ENCODE peak calls at places on chromosomes 7 and 10, in five cellular contexts. G, C, J, Y and I are unnamed samples.

GRCh38 chr7:122300607-122301079 is 3.9 kb downstream of the FEZF1 start:
- DNase-seq in Y (no peak), G (no peak), J (no peak), C (no peak), I (no peak)

GRCh38 chr10:116761883-116762282 is 19.5 kb upstream of the HSPA12A start:
- DNase-seq in J (no peak), G (no peak), C (no peak), Y (no peak), I (no peak)

GRCh38 chr10:10870523-10871241 is 147.0 kb upstream of the CELF2 start:
- DNase-seq in G (no peak), Y (no peak), C (no peak), J (no peak), I (no peak)

GRCh38 chr7:76051840-76052239 is 3.9 kb downstream of the MDH2 start:
- DNase-seq in J (no peak), G (no peak), Y (no peak), C (no peak), I (no peak)

GRCh38 chr10:85916999-85917573 is 449.5 kb downstream of the GRID1 start:
- DNase-seq in J (no peak), G (peak), C (no peak), Y (no peak), I (no peak)

GRCh38 chr7:68984331-68984730 is 613.9 kb upstream of the AUTS2 start:
- DNase-seq in C (no peak), J (no peak), Y (no peak), G (no peak), I (no peak)

GRCh38 chr7:66758964-66759628 is 18.6 kb downstream of the RABGEF1 start:
- DNase-seq in C (peak), Y (no peak), J (no peak), G (no peak), I (no peak)

GRCh38 chr10:23046032-23046431 is 49.3 kb upstream of the MSRB2 start:
- DNase-seq in G (no peak), Y (no peak), C (no peak), J (no peak), I (no peak)

GRCh38 chr7:154231732-154232131 is 179.5 kb downstream of the DPP6 start:
- DNase-seq in J (no peak), C (no peak), G (no peak), Y (no peak), I (peak)

GRCh38 chr10:125985557-125986246 is 89.3 kb downstream of the FANK1 start:
- DNase-seq in Y (no peak), C (no peak), G (no peak), J (no peak), I (no peak)

GRCh38 chr10:102140218-102140617 is 7.4 kb downstream of the PPRC1 start:
- DNase-seq in Y (no peak), J (no peak), G (no peak), C (no peak), I (no peak)

GRCh38 chr7:1425292-1426136 is 33.8 kb downstream of the MICALL2 start:
- DNase-seq in Y (no peak), C (no peak), G (no peak), J (no peak), I (peak)

GRCh38 chr7:117827861-117828260 is 45.4 kb downstream of the CTTNBP2 start:
- DNase-seq in J (no peak), G (peak), C (no peak), Y (peak), I (no peak)

GRCh38 chr7:157009170-157009777 is 1.2 kb downstream of the MNX1 start:
- DNase-seq in C (no peak), J (no peak), G (no peak), Y (no peak), I (no peak)

GRCh38 chr10:1847361-1847760 is 110.0 kb upstream of the ADARB2 start:
- DNase-seq in C (no peak), G (no peak), Y (no peak), J (no peak), I (no peak)

GRCh38 chr10:77563638-77564270 is 73.9 kb downstream of the KCNMA1 start:
- DNase-seq in G (no peak), C (no peak), J (no peak), Y (no peak), I (no peak)
- TF ChIP-seq CTCF in G (no peak), C (no peak), J (no peak), Y (no peak), I (no peak)

DNA sequence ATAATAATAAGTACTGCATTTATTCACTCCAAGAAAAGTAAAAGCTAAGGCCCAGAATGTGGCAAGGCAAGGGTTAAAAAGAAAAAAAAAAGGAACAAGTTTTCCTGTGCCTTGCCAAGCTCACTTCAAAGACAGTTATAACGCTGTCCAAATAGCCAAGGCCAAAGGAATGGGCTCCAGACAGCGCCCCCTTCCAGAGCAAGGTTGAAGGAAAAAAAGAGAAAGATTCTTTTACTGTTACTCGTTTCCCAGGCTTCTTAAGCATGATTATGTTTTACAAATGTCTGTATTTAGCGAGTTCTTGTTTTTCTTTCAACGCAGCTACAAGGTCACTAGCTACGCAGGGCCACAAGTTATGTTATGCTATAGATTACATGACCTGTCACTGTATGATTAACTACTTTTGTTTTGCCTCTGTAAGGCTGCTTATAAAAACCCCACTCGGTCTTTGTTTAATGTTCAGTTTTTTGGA is 9.1 kb upstream of the EIF4H start:
- DNase-seq in C (no peak), J (no peak), Y (no peak), G (no peak), I (no peak)
- TF ChIP-seq CTCF in C (no peak), J (no peak), Y (peak), G (no peak), I (peak)

DNA sequence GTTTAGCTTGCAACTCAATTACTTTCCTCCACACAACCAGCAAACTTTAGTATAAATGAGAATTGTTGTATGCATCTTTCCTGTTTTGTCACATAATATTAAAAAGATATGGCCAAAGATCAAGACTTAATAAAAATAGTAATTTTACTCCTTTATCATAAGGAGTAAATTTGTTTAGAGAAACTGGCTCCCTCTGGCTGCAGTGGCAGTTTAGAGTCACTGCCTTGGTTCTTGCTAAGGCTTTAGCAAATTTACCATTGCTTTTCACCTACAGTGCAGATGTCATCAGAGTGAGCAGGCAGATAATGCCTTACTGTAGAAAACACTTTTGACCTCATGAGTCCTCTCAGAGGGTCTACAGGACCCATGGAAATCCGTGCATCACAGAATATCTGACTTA is 2.6 kb downstream of the PRPF18 start:
- DNase-seq in Y (no peak), G (no peak), C (no peak), J (no peak), I (no peak)
- TF ChIP-seq CTCF in Y (peak), G (no peak), C (no peak), J (no peak), I (peak)

GRCh38 chr7:25839084-25839769 is 312.8 kb upstream of the NFE2L3 start:
- DNase-seq in G (no peak), Y (no peak), C (no peak), J (no peak), I (no peak)
- TF ChIP-seq CTCF in G (no peak), Y (peak), C (no peak), J (no peak), I (peak)